ENCODE peak calls at places on chromosomes 16 and 17, in six cellular contexts. One of them, this sample, is unnamed.
A peak's percentile ranks its signal among the peaks of the same experiment; 100 is the strongest.

GRCh38 chr17:5381542-5381941 is 37.9 kb downstream of the NUP88 start:
- DNase-seq in H1: no peak
- DNase-seq in K562: no peak
- DNase-seq in HepG2: no peak
- DNase-seq in GM12891: no peak
- DNase-seq in GM12878: no peak
- DNase-seq in this sample: no peak

GRCh38 chr16:15775663-15776304 is 81.0 kb downstream of the MYH11 start:
- DNase-seq in GM12891: no peak
- DNase-seq in HepG2: no peak
- DNase-seq in GM12878: no peak
- DNase-seq in K562: no peak
- DNase-seq in H1: no peak
- DNase-seq in this sample: no peak

GRCh38 chr17:5562172-5562571 is 22.1 kb downstream of the NLRP1 start:
- DNase-seq in GM12878: no peak
- DNase-seq in HepG2: no peak
- DNase-seq in GM12891: no peak
- DNase-seq in H1: no peak
- DNase-seq in K562: peak; percentile 1
- DNase-seq in this sample: no peak

GRCh38 chr16:88910284-88911147 is 44.1 kb upstream of the PABPN1L start:
- DNase-seq in H1: no peak
- DNase-seq in K562: no peak
- DNase-seq in GM12878: no peak
- DNase-seq in GM12891: no peak
- DNase-seq in HepG2: no peak
- DNase-seq in this sample: no peak

GRCh38 chr17:3802461-3803307 is 1.7 kb upstream of the ITGAE start:
- DNase-seq in K562: no peak
- DNase-seq in HepG2: peak; percentile 100
- DNase-seq in H1: no peak
- DNase-seq in GM12891: no peak
- DNase-seq in GM12878: no peak
- DNase-seq in this sample: no peak

GRCh38 chr16:77993586-77993985 is 28.8 kb upstream of the CLEC3A start:
- DNase-seq in GM12878: no peak
- DNase-seq in HepG2: no peak
- DNase-seq in K562: no peak
- DNase-seq in H1: no peak
- DNase-seq in GM12891: no peak
- DNase-seq in this sample: no peak

GRCh38 chr16:83475108-83475507 is 332.7 kb upstream of the HSBP1 start:
- DNase-seq in K562: no peak
- DNase-seq in GM12891: no peak
- DNase-seq in HepG2: no peak
- DNase-seq in GM12878: no peak
- DNase-seq in H1: no peak
- DNase-seq in this sample: no peak

GRCh38 chr17:63945851-63946439 is 13.8 kb upstream of the CD79B start:
- DNase-seq in K562: no peak
- DNase-seq in GM12891: peak; percentile 70
- DNase-seq in HepG2: peak; percentile 34
- DNase-seq in H1: no peak
- DNase-seq in GM12878: no peak
- DNase-seq in this sample: peak; percentile 57

GRCh38 chr17:38418693-38419507 is 9.4 kb upstream of the ARHGAP23 start:
- DNase-seq in HepG2: no peak
- DNase-seq in GM12891: no peak
- DNase-seq in H1: no peak
- DNase-seq in K562: peak; percentile 66
- DNase-seq in GM12878: no peak
- DNase-seq in this sample: no peak

GRCh38 chr17:9872852-9873251 is 32.2 kb downstream of the RCVRN start:
- DNase-seq in GM12891: no peak
- DNase-seq in H1: no peak
- DNase-seq in HepG2: no peak
- DNase-seq in GM12878: no peak
- DNase-seq in K562: no peak
- DNase-seq in this sample: no peak

GRCh38 chr16:87276091-87276561 is 41.1 kb downstream of the C16orf95 start:
- DNase-seq in GM12878: no peak
- DNase-seq in H1: no peak
- DNase-seq in GM12891: no peak
- DNase-seq in K562: no peak
- DNase-seq in HepG2: no peak
- DNase-seq in this sample: no peak

GRCh38 chr16:23595951-23596720 is at the start of gene NDUFAB1:
- DNase-seq in HepG2: peak; percentile 91
- DNase-seq in H1: peak; percentile 43
- DNase-seq in GM12891: peak; percentile 92
- DNase-seq in K562: peak; percentile 89
- DNase-seq in GM12878: peak; percentile 51
- DNase-seq in this sample: peak; percentile 87

GRCh38 chr16:52320930-52321439 is 226.0 kb downstream of the TOX3 start:
- DNase-seq in H1: no peak
- DNase-seq in GM12891: no peak
- DNase-seq in HepG2: no peak
- DNase-seq in K562: no peak
- DNase-seq in GM12878: no peak
- DNase-seq in this sample: no peak

GRCh38 chr16:85988723-85989313 is 89.9 kb downstream of the IRF8 start:
- DNase-seq in K562: no peak
- DNase-seq in GM12878: peak; percentile 84
- DNase-seq in GM12891: no peak
- DNase-seq in HepG2: no peak
- DNase-seq in H1: no peak
- DNase-seq in this sample: no peak

GRCh38 chr17:82520041-82520910 is 744 bp downstream of the FOXK2 start:
- DNase-seq in GM12878: no peak
- DNase-seq in GM12891: no peak
- DNase-seq in K562: no peak
- DNase-seq in HepG2: no peak
- DNase-seq in H1: no peak
- DNase-seq in this sample: peak; percentile 47

GRCh38 chr16:30395992-30396560 is 856 bp downstream of the ZNF48 start:
- DNase-seq in HepG2: no peak
- DNase-seq in K562: peak; percentile 27
- DNase-seq in GM12878: no peak
- DNase-seq in H1: no peak
- DNase-seq in GM12891: no peak
- DNase-seq in this sample: no peak

GRCh38 chr16:56357765-56358322 is 67.5 kb downstream of the AMFR start:
- DNase-seq in GM12891: no peak
- DNase-seq in K562: no peak
- DNase-seq in H1: no peak
- DNase-seq in HepG2: peak; percentile 73
- DNase-seq in GM12878: no peak
- DNase-seq in this sample: no peak
- TF ChIP-seq TAF1 in GM12891: no peak
- TF ChIP-seq TAF1 in K562: no peak
- TF ChIP-seq TAF1 in H1: no peak
- TF ChIP-seq TAF1 in HepG2: no peak
- TF ChIP-seq TAF1 in GM12878: no peak
- TF ChIP-seq TAF1 in this sample: no peak

DNA sequence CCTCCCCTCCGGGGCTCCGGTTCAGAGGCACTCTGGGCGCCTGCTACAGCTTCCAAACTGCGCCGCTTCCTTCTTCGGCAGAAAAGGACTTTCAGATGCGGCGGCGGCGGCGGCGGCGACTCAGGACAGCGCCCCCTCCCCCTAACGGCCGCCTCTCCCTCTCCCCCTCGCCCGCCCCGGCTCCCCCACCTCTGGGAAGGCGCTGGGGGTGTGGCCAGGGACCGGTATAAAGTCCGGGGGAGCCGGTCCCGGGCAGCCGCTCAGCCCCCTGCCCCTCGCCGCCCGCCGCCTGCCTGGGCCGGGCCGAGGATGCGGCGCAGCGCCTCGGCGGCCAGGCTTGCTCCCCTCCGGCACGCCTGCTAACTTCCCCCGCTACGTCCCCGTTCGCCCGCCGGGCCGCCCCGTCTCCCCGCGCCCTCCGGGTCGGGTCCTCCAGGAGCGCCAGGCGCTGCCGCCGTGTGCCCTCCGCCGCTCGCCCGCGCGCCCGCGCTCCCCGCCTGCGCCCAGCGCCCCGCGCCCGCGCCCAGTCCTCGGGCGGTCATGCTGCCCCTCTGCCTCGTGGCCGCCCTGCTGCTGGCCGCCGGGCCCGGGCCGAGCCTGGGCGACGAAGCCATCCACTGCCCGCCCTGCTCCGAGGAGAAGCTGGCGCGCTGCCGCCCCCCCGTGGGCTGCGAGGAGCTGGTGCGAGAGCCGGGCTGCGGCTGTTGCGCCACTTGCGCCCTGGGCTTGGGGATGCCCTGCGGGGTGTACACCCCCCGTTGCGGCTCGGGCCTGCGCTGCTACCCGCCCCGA is at the start of gene IGFBP4:
- DNase-seq in H1: no peak
- DNase-seq in GM12878: no peak
- DNase-seq in HepG2: peak; percentile 69
- DNase-seq in GM12891: peak; percentile 67
- DNase-seq in K562: peak; percentile 91
- DNase-seq in this sample: peak; percentile 66
- TF ChIP-seq POLR2A in H1: peak; percentile 78
- TF ChIP-seq POLR2A in GM12878: no peak
- TF ChIP-seq POLR2A in HepG2: no peak
- TF ChIP-seq POLR2A in GM12891: no peak
- TF ChIP-seq POLR2A in K562: peak; percentile 31
- TF ChIP-seq POLR2A in this sample: no peak

GRCh38 chr16:11047939-11048500 is 103.7 kb downstream of the CLEC16A start:
- DNase-seq in K562: no peak
- DNase-seq in GM12878: no peak
- DNase-seq in H1: no peak
- DNase-seq in GM12891: no peak
- DNase-seq in HepG2: no peak
- DNase-seq in this sample: no peak

GRCh38 chr16:11045846-11046245 is 101.5 kb downstream of the CLEC16A start:
- DNase-seq in H1: no peak
- DNase-seq in GM12878: no peak
- DNase-seq in GM12891: no peak
- DNase-seq in K562: no peak
- DNase-seq in HepG2: no peak
- DNase-seq in this sample: no peak

GRCh38 chr16:11045441-11045840 is 101.1 kb downstream of the CLEC16A start:
- DNase-seq in K562: no peak
- DNase-seq in HepG2: no peak
- DNase-seq in GM12878: no peak
- DNase-seq in GM12891: no peak
- DNase-seq in H1: no peak
- DNase-seq in this sample: no peak

GRCh38 chr16:11049396-11050059 is 105.2 kb downstream of the CLEC16A start:
- DNase-seq in GM12878: no peak
- DNase-seq in K562: no peak
- DNase-seq in HepG2: peak; percentile 27
- DNase-seq in GM12891: no peak
- DNase-seq in H1: peak; percentile 38
- DNase-seq in this sample: no peak

GRCh38 chr16:11047057-11047456 is 102.7 kb downstream of the CLEC16A start:
- DNase-seq in GM12878: no peak
- DNase-seq in GM12891: no peak
- DNase-seq in HepG2: no peak
- DNase-seq in H1: no peak
- DNase-seq in K562: no peak
- DNase-seq in this sample: no peak
- TF ChIP-seq POLR2AphosphoS5 in GM12878: no peak
- TF ChIP-seq POLR2AphosphoS5 in GM12891: no peak
- TF ChIP-seq POLR2AphosphoS5 in HepG2: no peak
- TF ChIP-seq POLR2AphosphoS5 in H1: no peak
- TF ChIP-seq POLR2AphosphoS5 in K562: no peak
- TF ChIP-seq POLR2AphosphoS5 in this sample: no peak

DNA sequence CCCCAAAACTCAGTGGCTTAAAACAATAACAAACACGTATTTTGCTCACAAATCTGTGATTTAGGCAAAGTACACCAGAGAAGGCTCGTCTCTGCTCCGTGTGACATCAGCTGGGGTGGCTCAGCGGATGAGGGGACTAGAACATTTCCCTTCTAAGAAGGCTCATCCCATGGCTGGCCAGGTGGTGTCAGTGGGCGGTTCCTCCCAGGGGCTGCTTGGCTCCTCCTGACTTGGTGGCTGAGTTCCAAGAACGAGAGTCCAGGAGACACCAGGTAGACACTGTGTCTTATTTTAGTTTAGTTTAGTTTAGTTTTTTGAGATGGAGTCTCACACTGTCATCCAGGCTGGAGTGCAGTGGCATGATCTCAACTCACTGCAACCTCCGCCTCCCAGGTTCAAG is 5.6 kb upstream of the CHMP6 start:
- DNase-seq in HepG2: no peak
- DNase-seq in GM12878: no peak
- DNase-seq in GM12891: no peak
- DNase-seq in H1: no peak
- DNase-seq in K562: no peak
- DNase-seq in this sample: no peak
- TF ChIP-seq TAF1 in HepG2: no peak
- TF ChIP-seq TAF1 in GM12878: no peak
- TF ChIP-seq TAF1 in GM12891: no peak
- TF ChIP-seq TAF1 in H1: no peak
- TF ChIP-seq TAF1 in K562: no peak
- TF ChIP-seq TAF1 in this sample: no peak

GRCh38 chr17:72296456-72296855 is 175.6 kb downstream of the SOX9 start:
- DNase-seq in GM12891: no peak
- DNase-seq in K562: no peak
- DNase-seq in H1: no peak
- DNase-seq in HepG2: no peak
- DNase-seq in GM12878: no peak
- DNase-seq in this sample: no peak
- TF ChIP-seq POLR2A in GM12891: no peak
- TF ChIP-seq POLR2A in K562: no peak
- TF ChIP-seq POLR2A in H1: no peak
- TF ChIP-seq POLR2A in HepG2: no peak
- TF ChIP-seq POLR2A in GM12878: no peak
- TF ChIP-seq POLR2A in this sample: no peak

This sample was measured in GM12892.